ENCODE peak calls at places on chromosomes 13 and 19, in four cellular contexts. One of them, this sample, is unnamed. For H3K4me1, the result is how much of the 10 kb centered on the place peaks cover.

GRCh38 chr19:51365211-51366049 is 758 bp downstream of the ETFB start:
- DNase-seq in mucosa of descending colon: peak
- DNase-seq in lung: no peak
- DNase-seq in tibial artery: no peak
- DNase-seq in this sample: peak

GRCh38 chr13:77522444-77522843 is 13.1 kb upstream of the SCEL start:
- DNase-seq in mucosa of descending colon: no peak
- DNase-seq in lung: no peak
- DNase-seq in tibial artery: no peak
- DNase-seq in this sample: no peak

GRCh38 chr19:8355631-8356402 is 8.1 kb upstream of the ANGPTL4 start:
- DNase-seq in mucosa of descending colon: no peak
- DNase-seq in lung: peak
- DNase-seq in tibial artery: peak
- DNase-seq in this sample: peak

GRCh38 chr19:1133471-1133929 is 29.7 kb downstream of the GPX4 start:
- DNase-seq in mucosa of descending colon: peak
- DNase-seq in lung: no peak
- DNase-seq in tibial artery: no peak
- DNase-seq in this sample: no peak

GRCh38 chr13:75873499-75873898 is 237.4 kb downstream of the LMO7 start:
- DNase-seq in mucosa of descending colon: no peak
- DNase-seq in lung: no peak
- DNase-seq in tibial artery: no peak
- DNase-seq in this sample: no peak

GRCh38 chr19:991174-991931 is 7.2 kb downstream of the WDR18 start:
- DNase-seq in mucosa of descending colon: peak
- DNase-seq in lung: no peak
- DNase-seq in tibial artery: no peak
- DNase-seq in this sample: peak

GRCh38 chr13:106513608-106514007 is 21.9 kb downstream of the EFNB2 start:
- DNase-seq in mucosa of descending colon: no peak
- DNase-seq in lung: no peak
- DNase-seq in tibial artery: no peak
- DNase-seq in this sample: no peak

GRCh38 chr13:45773236-45773635 is 71.1 kb downstream of the CBY2 start:
- DNase-seq in mucosa of descending colon: no peak
- DNase-seq in lung: no peak
- DNase-seq in tibial artery: no peak
- DNase-seq in this sample: no peak

GRCh38 chr19:56189785-56190184 is 7.8 kb downstream of the ZSCAN5B start:
- DNase-seq in mucosa of descending colon: no peak
- DNase-seq in lung: no peak
- DNase-seq in tibial artery: no peak
- DNase-seq in this sample: no peak

GRCh38 chr13:102945324-102945815 is 99.5 kb downstream of the ERCC5 start:
- DNase-seq in mucosa of descending colon: no peak
- DNase-seq in lung: no peak
- DNase-seq in tibial artery: no peak
- DNase-seq in this sample: no peak

GRCh38 chr13:112703449-112703848 is 13.6 kb downstream of the ATP11A start:
- DNase-seq in mucosa of descending colon: no peak
- DNase-seq in lung: no peak
- DNase-seq in tibial artery: no peak
- DNase-seq in this sample: no peak

GRCh38 chr13:99506632-99507031 is 5.4 kb downstream of the TM9SF2 start:
- DNase-seq in mucosa of descending colon: peak
- DNase-seq in lung: no peak
- DNase-seq in tibial artery: no peak
- DNase-seq in this sample: no peak

GRCh38 chr13:25619897-25620296 is 248.1 kb downstream of the ATP8A2 start:
- DNase-seq in mucosa of descending colon: no peak
- DNase-seq in lung: no peak
- DNase-seq in tibial artery: no peak
- DNase-seq in this sample: no peak

GRCh38 chr13:33612641-33613638 is 205.0 kb upstream of the RFC3 start:
- DNase-seq in mucosa of descending colon: no peak
- DNase-seq in lung: no peak
- DNase-seq in tibial artery: no peak
- DNase-seq in this sample: no peak

GRCh38 chr19:5450482-5450881 is 4.7 kb upstream of the ZNRF4 start:
- DNase-seq in mucosa of descending colon: no peak
- DNase-seq in lung: no peak
- DNase-seq in tibial artery: no peak
- DNase-seq in this sample: no peak

GRCh38 chr19:20077791-20078463 is at the start of gene ZNF90:
- DNase-seq in mucosa of descending colon: peak
- DNase-seq in lung: peak
- DNase-seq in tibial artery: peak
- DNase-seq in this sample: peak

GRCh38 chr13:48266150-48266549 is 33.1 kb downstream of the ITM2B start:
- DNase-seq in mucosa of descending colon: no peak
- DNase-seq in lung: no peak
- DNase-seq in tibial artery: no peak
- DNase-seq in this sample: no peak

GRCh38 chr19:43463381-43464088 is 1.9 kb downstream of the LYPD3 start:
- DNase-seq in mucosa of descending colon: peak
- DNase-seq in lung: peak
- DNase-seq in tibial artery: peak
- DNase-seq in this sample: peak

GRCh38 chr19:14118165-14119051 is 846 bp upstream of the PRKACA start:
- DNase-seq in mucosa of descending colon: peak
- DNase-seq in lung: peak
- DNase-seq in tibial artery: peak
- DNase-seq in this sample: peak

GRCh38 chr19:15452111-15453047 is 2.6 kb upstream of the WIZ start:
- DNase-seq in mucosa of descending colon: peak
- DNase-seq in lung: peak
- DNase-seq in tibial artery: peak
- DNase-seq in this sample: peak

GRCh38 chr19:35408284-35409171 is 37.7 kb downstream of the GPR42 start:
- DNase-seq in mucosa of descending colon: no peak
- DNase-seq in lung: no peak
- DNase-seq in tibial artery: peak
- DNase-seq in this sample: no peak
- H3K4me1 ChIP-seq in mucosa of descending colon: under half
- H3K4me1 ChIP-seq in lung: under half
- H3K4me1 ChIP-seq in tibial artery: under half
- H3K4me1 ChIP-seq in this sample: under half

DNA sequence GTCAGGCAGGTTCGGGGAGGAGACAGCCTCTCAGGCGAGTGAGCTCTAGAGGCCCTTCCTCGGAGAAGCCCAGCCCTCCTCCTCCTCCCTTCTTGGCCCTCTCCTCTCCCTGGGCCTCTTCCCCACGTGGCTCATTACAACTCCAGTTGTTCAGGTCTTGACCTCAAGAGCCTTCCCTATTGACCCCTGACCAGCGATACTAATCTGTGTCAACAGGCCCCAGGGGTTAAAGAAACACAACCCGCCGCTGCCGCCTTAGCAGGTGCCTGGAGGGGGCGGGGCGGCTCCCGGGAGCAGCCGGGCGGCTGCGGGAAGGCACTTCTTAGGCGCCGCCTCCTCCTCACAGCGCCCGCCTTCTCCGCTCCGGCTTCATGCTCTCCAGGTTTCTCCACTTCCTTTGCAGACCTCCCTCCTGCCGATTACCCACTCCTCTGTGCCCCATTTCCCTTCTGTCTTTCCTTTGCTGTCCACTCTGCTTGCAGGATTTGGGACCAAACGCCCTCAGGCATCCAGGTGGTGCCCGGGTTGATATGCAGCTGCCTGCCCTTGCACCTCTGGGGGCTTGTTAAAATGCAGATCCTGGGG is 51.0 kb downstream of the LYL1 start:
- DNase-seq in mucosa of descending colon: peak
- DNase-seq in lung: peak
- DNase-seq in tibial artery: peak
- DNase-seq in this sample: peak
- H3K4me1 ChIP-seq in mucosa of descending colon: under half
- H3K4me1 ChIP-seq in lung: under half
- H3K4me1 ChIP-seq in tibial artery: half or more
- H3K4me1 ChIP-seq in this sample: under half

DNA sequence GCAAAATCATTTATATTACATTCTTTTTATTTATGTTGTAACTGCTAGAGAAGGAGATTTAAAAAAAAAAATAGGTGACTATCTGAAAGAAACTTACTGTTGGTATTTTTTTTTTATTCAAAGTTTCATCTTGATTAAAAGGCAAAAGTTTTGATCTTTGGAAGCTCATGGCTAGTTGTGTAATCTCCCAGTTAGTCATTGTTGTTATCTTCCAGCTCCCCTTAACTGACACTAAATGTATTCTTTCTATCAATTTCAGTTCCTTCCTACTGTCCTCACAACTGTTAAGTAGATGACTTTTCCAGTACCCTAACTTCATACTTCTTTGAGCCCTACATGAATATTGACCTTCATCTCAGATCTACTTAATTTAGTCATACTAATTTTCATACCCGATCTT is 71.1 kb downstream of the PIBF1 start:
- DNase-seq in mucosa of descending colon: no peak
- DNase-seq in lung: no peak
- DNase-seq in tibial artery: no peak
- DNase-seq in this sample: no peak
- H3K4me1 ChIP-seq in mucosa of descending colon: under half
- H3K4me1 ChIP-seq in lung: under half
- H3K4me1 ChIP-seq in tibial artery: under half
- H3K4me1 ChIP-seq in this sample: under half

GRCh38 chr13:53041968-53042485 is 13.4 kb downstream of the OLFM4 start:
- DNase-seq in mucosa of descending colon: no peak
- DNase-seq in lung: no peak
- DNase-seq in tibial artery: no peak
- DNase-seq in this sample: no peak

GRCh38 chr13:53042897-53043296 is 14.3 kb downstream of the OLFM4 start:
- DNase-seq in mucosa of descending colon: no peak
- DNase-seq in lung: no peak
- DNase-seq in tibial artery: no peak
- DNase-seq in this sample: no peak

GRCh38 chr13:53048880-53049279 is 20.3 kb downstream of the OLFM4 start:
- DNase-seq in mucosa of descending colon: no peak
- DNase-seq in lung: no peak
- DNase-seq in tibial artery: no peak
- DNase-seq in this sample: no peak

GRCh38 chr13:53045110-53045509 is 16.5 kb downstream of the OLFM4 start:
- DNase-seq in mucosa of descending colon: peak
- DNase-seq in lung: no peak
- DNase-seq in tibial artery: no peak
- DNase-seq in this sample: peak
- H3K4me1 ChIP-seq in mucosa of descending colon: under half
- H3K4me1 ChIP-seq in lung: under half
- H3K4me1 ChIP-seq in tibial artery: under half
- H3K4me1 ChIP-seq in this sample: under half

GRCh38 chr19:49014870-49015255 is 2.0 kb downstream of the LHB start:
- DNase-seq in mucosa of descending colon: no peak
- DNase-seq in lung: no peak
- DNase-seq in tibial artery: no peak
- DNase-seq in this sample: no peak

GRCh38 chr19:49019242-49019932 is 2.5 kb upstream of the LHB start:
- DNase-seq in mucosa of descending colon: peak
- DNase-seq in lung: peak
- DNase-seq in tibial artery: no peak
- DNase-seq in this sample: peak

GRCh38 chr19:49017666-49018351 is 918 bp upstream of the LHB start:
- DNase-seq in mucosa of descending colon: peak
- DNase-seq in lung: peak
- DNase-seq in tibial artery: no peak
- DNase-seq in this sample: peak

GRCh38 chr19:49016067-49016839 is 638 bp downstream of the LHB start:
- DNase-seq in mucosa of descending colon: no peak
- DNase-seq in lung: no peak
- DNase-seq in tibial artery: no peak
- DNase-seq in this sample: no peak

GRCh38 chr19:49017041-49017665 is at the start of gene LHB:
- DNase-seq in mucosa of descending colon: no peak
- DNase-seq in lung: no peak
- DNase-seq in tibial artery: no peak
- DNase-seq in this sample: no peak
- H3K4me1 ChIP-seq in mucosa of descending colon: under half
- H3K4me1 ChIP-seq in lung: under half
- H3K4me1 ChIP-seq in tibial artery: under half
- H3K4me1 ChIP-seq in this sample: under half

DNA sequence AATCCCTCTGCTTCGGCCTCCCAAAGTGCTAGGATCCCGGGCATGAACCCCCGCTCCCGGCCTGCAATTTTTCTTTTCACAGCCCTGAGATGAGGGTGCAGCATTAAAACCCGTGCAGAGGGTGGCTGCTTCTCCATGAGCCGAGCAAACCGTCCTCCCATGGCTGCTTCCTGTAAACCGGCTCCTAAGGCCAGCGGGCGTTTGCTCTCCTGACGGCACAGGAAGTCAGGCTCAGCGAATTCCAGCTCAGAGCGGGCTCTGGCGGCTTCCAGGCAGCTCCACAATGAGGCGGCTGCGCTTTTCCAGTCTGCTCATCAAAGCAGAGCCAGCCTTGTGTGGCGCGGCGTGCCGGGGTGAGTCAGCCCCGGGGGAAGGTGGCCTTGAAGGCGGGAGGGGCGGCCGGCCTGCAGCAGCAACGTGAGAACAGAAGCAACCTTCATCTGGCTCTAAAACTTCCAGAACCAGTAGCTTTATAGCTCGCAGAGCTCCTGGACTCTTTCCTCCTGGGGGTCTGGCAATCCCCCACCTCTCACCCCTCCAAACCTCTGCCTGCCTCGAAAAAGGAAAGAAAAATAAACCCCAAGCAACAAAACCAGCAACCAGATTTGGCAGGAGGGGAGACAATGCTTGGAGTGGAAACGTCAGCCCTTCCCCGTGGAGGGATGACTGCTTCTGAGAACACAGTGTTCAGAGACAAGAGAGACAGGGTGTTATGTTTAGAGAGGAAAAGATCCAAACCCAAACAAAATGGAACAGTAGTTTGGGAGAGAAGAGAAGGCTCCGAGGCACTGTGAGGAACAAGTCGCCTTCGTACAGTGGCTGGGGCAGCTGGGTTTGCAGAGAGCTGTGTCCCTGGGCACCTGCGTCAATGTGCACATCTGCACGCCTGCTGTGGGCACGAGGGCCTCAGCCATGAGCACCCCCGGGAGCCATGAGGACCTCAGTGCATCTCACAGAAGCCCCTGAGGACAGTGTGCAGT is 67.8 kb downstream of the GADD45B start:
- DNase-seq in mucosa of descending colon: peak
- DNase-seq in lung: peak
- DNase-seq in tibial artery: peak
- DNase-seq in this sample: peak
- H3K4me1 ChIP-seq in mucosa of descending colon: under half
- H3K4me1 ChIP-seq in lung: under half
- H3K4me1 ChIP-seq in tibial artery: half or more
- H3K4me1 ChIP-seq in this sample: under half

This sample was measured in uterus.